ENCODE peak calls at places on chromosomes 6 and 20, in seven cellular contexts. One of them, this sample, is unnamed.

GRCh38 chr20:44910690-44911262 is 916 bp downstream of the PABPC1L start:
- DNase-seq in Panc1: no peak
- DNase-seq in left lung: no peak
- DNase-seq in non-pigmented ciliary epithelial cell: no peak
- DNase-seq in aorta: no peak
- DNase-seq in HFFc6: no peak
- DNase-seq in skeletal muscle cell: no peak
- DNase-seq in this sample: no peak

GRCh38 chr6:49980898-49981297 is 11.5 kb upstream of the DEFB113 start:
- DNase-seq in Panc1: no peak
- DNase-seq in left lung: no peak
- DNase-seq in non-pigmented ciliary epithelial cell: no peak
- DNase-seq in aorta: no peak
- DNase-seq in HFFc6: no peak
- DNase-seq in skeletal muscle cell: peak; percentile 8
- DNase-seq in this sample: no peak

GRCh38 chr6:7561153-7561964 is 19.9 kb downstream of the DSP start:
- DNase-seq in Panc1: no peak
- DNase-seq in left lung: no peak
- DNase-seq in non-pigmented ciliary epithelial cell: no peak
- DNase-seq in aorta: no peak
- DNase-seq in HFFc6: no peak
- DNase-seq in skeletal muscle cell: peak; percentile 69
- DNase-seq in this sample: peak; percentile 49

GRCh38 chr20:25199473-25200265 is 4.2 kb downstream of the ENTPD6 start:
- DNase-seq in Panc1: no peak
- DNase-seq in left lung: no peak
- DNase-seq in non-pigmented ciliary epithelial cell: no peak
- DNase-seq in aorta: no peak
- DNase-seq in HFFc6: no peak
- DNase-seq in skeletal muscle cell: no peak
- DNase-seq in this sample: no peak

GRCh38 chr20:15902493-15902892 is 670.8 kb downstream of the KIF16B start:
- DNase-seq in Panc1: no peak
- DNase-seq in left lung: peak; percentile 29
- DNase-seq in non-pigmented ciliary epithelial cell: no peak
- DNase-seq in aorta: no peak
- DNase-seq in HFFc6: no peak
- DNase-seq in skeletal muscle cell: no peak
- DNase-seq in this sample: no peak

GRCh38 chr6:137223370-137224131 is 4.4 kb upstream of the IFNGR1 start:
- DNase-seq in Panc1: peak; percentile 7
- DNase-seq in left lung: no peak
- DNase-seq in non-pigmented ciliary epithelial cell: no peak
- DNase-seq in aorta: peak; percentile 73
- DNase-seq in HFFc6: no peak
- DNase-seq in skeletal muscle cell: peak; percentile 89
- DNase-seq in this sample: peak; percentile 70

GRCh38 chr6:33914519-33915120 is 110.8 kb upstream of the MLN start:
- DNase-seq in Panc1: no peak
- DNase-seq in left lung: peak; percentile 49
- DNase-seq in non-pigmented ciliary epithelial cell: no peak
- DNase-seq in aorta: no peak
- DNase-seq in HFFc6: no peak
- DNase-seq in skeletal muscle cell: no peak
- DNase-seq in this sample: no peak

GRCh38 chr20:3238616-3239025 is 369 bp downstream of the SLC4A11 start:
- DNase-seq in Panc1: no peak
- DNase-seq in left lung: peak; percentile 85
- DNase-seq in non-pigmented ciliary epithelial cell: no peak
- DNase-seq in aorta: peak; percentile 58
- DNase-seq in HFFc6: peak; percentile 31
- DNase-seq in skeletal muscle cell: no peak
- DNase-seq in this sample: no peak

GRCh38 chr20:7673841-7674240 is 266.4 kb downstream of the HAO1 start:
- DNase-seq in Panc1: no peak
- DNase-seq in left lung: no peak
- DNase-seq in non-pigmented ciliary epithelial cell: no peak
- DNase-seq in aorta: no peak
- DNase-seq in HFFc6: no peak
- DNase-seq in skeletal muscle cell: peak; percentile 78
- DNase-seq in this sample: no peak

GRCh38 chr6:37500294-37500608 is 558 bp upstream of the CCDC167 start:
- DNase-seq in Panc1: no peak
- DNase-seq in left lung: no peak
- DNase-seq in non-pigmented ciliary epithelial cell: no peak
- DNase-seq in aorta: no peak
- DNase-seq in HFFc6: no peak
- DNase-seq in skeletal muscle cell: no peak
- DNase-seq in this sample: no peak

GRCh38 chr6:39927159-39927558 is 7.1 kb downstream of the MOCS1 start:
- DNase-seq in Panc1: no peak
- DNase-seq in left lung: no peak
- DNase-seq in non-pigmented ciliary epithelial cell: no peak
- DNase-seq in aorta: no peak
- DNase-seq in HFFc6: peak; percentile 5
- DNase-seq in skeletal muscle cell: no peak
- DNase-seq in this sample: no peak

GRCh38 chr6:47112311-47112710 is 70.2 kb upstream of the ADGRF1 start:
- DNase-seq in Panc1: no peak
- DNase-seq in left lung: no peak
- DNase-seq in non-pigmented ciliary epithelial cell: no peak
- DNase-seq in aorta: no peak
- DNase-seq in HFFc6: no peak
- DNase-seq in skeletal muscle cell: no peak
- DNase-seq in this sample: no peak

GRCh38 chr6:152166897-152167296 is 359.4 kb downstream of the ESR1 start:
- DNase-seq in Panc1: no peak
- DNase-seq in left lung: no peak
- DNase-seq in non-pigmented ciliary epithelial cell: no peak
- DNase-seq in aorta: no peak
- DNase-seq in HFFc6: no peak
- DNase-seq in skeletal muscle cell: no peak
- DNase-seq in this sample: no peak

GRCh38 chr20:48986899-48987298 is 59.2 kb upstream of the CSE1L start:
- DNase-seq in Panc1: no peak
- DNase-seq in left lung: no peak
- DNase-seq in non-pigmented ciliary epithelial cell: no peak
- DNase-seq in aorta: no peak
- DNase-seq in HFFc6: no peak
- DNase-seq in skeletal muscle cell: no peak
- DNase-seq in this sample: no peak

GRCh38 chr20:49318091-49318429 is 40.2 kb upstream of the ZNFX1 start:
- DNase-seq in Panc1: no peak
- DNase-seq in left lung: no peak
- DNase-seq in non-pigmented ciliary epithelial cell: no peak
- DNase-seq in aorta: no peak
- DNase-seq in HFFc6: no peak
- DNase-seq in skeletal muscle cell: no peak
- DNase-seq in this sample: no peak

GRCh38 chr20:25272223-25273000 is 24.5 kb downstream of the PYGB start:
- DNase-seq in Panc1: no peak
- DNase-seq in left lung: no peak
- DNase-seq in non-pigmented ciliary epithelial cell: no peak
- DNase-seq in aorta: no peak
- DNase-seq in HFFc6: no peak
- DNase-seq in skeletal muscle cell: no peak
- DNase-seq in this sample: peak; percentile 33

GRCh38 chr6:45900808-45901752 is 114.6 kb downstream of the CLIC5 start:
- DNase-seq in Panc1: no peak
- DNase-seq in left lung: no peak
- DNase-seq in non-pigmented ciliary epithelial cell: peak; percentile 24
- DNase-seq in aorta: no peak
- DNase-seq in HFFc6: peak; percentile 14
- DNase-seq in skeletal muscle cell: peak; percentile 59
- DNase-seq in this sample: no peak

GRCh38 chr6:24908555-24908954 is 27.2 kb downstream of the RIPOR2 start:
- DNase-seq in Panc1: no peak
- DNase-seq in left lung: no peak
- DNase-seq in non-pigmented ciliary epithelial cell: no peak
- DNase-seq in aorta: no peak
- DNase-seq in HFFc6: peak; percentile 43
- DNase-seq in skeletal muscle cell: no peak
- DNase-seq in this sample: no peak

GRCh38 chr6:113339173-113339572 is 518.0 kb upstream of the MARCKS start:
- DNase-seq in Panc1: no peak
- DNase-seq in left lung: no peak
- DNase-seq in non-pigmented ciliary epithelial cell: no peak
- DNase-seq in aorta: no peak
- DNase-seq in HFFc6: no peak
- DNase-seq in skeletal muscle cell: no peak
- DNase-seq in this sample: no peak

GRCh38 chr6:170025341-170026271 is 265.3 kb downstream of the DLL1 start:
- DNase-seq in Panc1: no peak
- DNase-seq in left lung: peak; percentile 65
- DNase-seq in non-pigmented ciliary epithelial cell: no peak
- DNase-seq in aorta: peak; percentile 38
- DNase-seq in HFFc6: no peak
- DNase-seq in skeletal muscle cell: no peak
- DNase-seq in this sample: peak; percentile 35

GRCh38 chr6:8435093-8435844 is at the start of gene SLC35B3:
- DNase-seq in Panc1: peak; percentile 48
- DNase-seq in left lung: peak; percentile 99
- DNase-seq in non-pigmented ciliary epithelial cell: peak; percentile 55
- DNase-seq in aorta: peak; percentile 97
- DNase-seq in HFFc6: peak; percentile 89
- DNase-seq in skeletal muscle cell: peak; percentile 73
- DNase-seq in this sample: peak; percentile 94

GRCh38 chr20:8248051-8248450 is 116.0 kb downstream of the PLCB1 start:
- DNase-seq in Panc1: no peak
- DNase-seq in left lung: no peak
- DNase-seq in non-pigmented ciliary epithelial cell: no peak
- DNase-seq in aorta: no peak
- DNase-seq in HFFc6: no peak
- DNase-seq in skeletal muscle cell: no peak
- DNase-seq in this sample: no peak

GRCh38 chr6:121932071-121933009 is 467.1 kb upstream of the HSF2 start:
- DNase-seq in Panc1: peak; percentile 46
- DNase-seq in left lung: no peak
- DNase-seq in non-pigmented ciliary epithelial cell: peak; percentile 79
- DNase-seq in aorta: peak; percentile 65
- DNase-seq in HFFc6: peak; percentile 96
- DNase-seq in skeletal muscle cell: peak; percentile 88
- DNase-seq in this sample: peak; percentile 47

GRCh38 chr6:157096522-157096921 is 226.8 kb downstream of the TMEM242 start:
- DNase-seq in Panc1: no peak
- DNase-seq in left lung: no peak
- DNase-seq in non-pigmented ciliary epithelial cell: no peak
- DNase-seq in aorta: no peak
- DNase-seq in HFFc6: no peak
- DNase-seq in skeletal muscle cell: no peak
- DNase-seq in this sample: no peak

GRCh38 chr6:12232339-12232738 is 57.8 kb upstream of the EDN1 start:
- DNase-seq in Panc1: no peak
- DNase-seq in left lung: no peak
- DNase-seq in non-pigmented ciliary epithelial cell: peak; percentile 55
- DNase-seq in aorta: no peak
- DNase-seq in HFFc6: peak; percentile 32
- DNase-seq in skeletal muscle cell: peak; percentile 29
- DNase-seq in this sample: no peak

GRCh38 chr20:11537032-11537431 is 380.7 kb upstream of the BTBD3 start:
- DNase-seq in Panc1: no peak
- DNase-seq in left lung: no peak
- DNase-seq in non-pigmented ciliary epithelial cell: no peak
- DNase-seq in aorta: no peak
- DNase-seq in HFFc6: no peak
- DNase-seq in skeletal muscle cell: no peak
- DNase-seq in this sample: no peak

GRCh38 chr20:44151621-44152416 is 35.2 kb downstream of the JPH2 start:
- DNase-seq in Panc1: no peak
- DNase-seq in left lung: no peak
- DNase-seq in non-pigmented ciliary epithelial cell: no peak
- DNase-seq in aorta: no peak
- DNase-seq in HFFc6: no peak
- DNase-seq in skeletal muscle cell: no peak
- DNase-seq in this sample: no peak

GRCh38 chr6:42316390-42316970 is 98.8 kb upstream of the MRPS10 start:
- DNase-seq in Panc1: peak; percentile 61
- DNase-seq in left lung: no peak
- DNase-seq in non-pigmented ciliary epithelial cell: peak; percentile 45
- DNase-seq in aorta: peak; percentile 66
- DNase-seq in HFFc6: peak; percentile 56
- DNase-seq in skeletal muscle cell: no peak
- DNase-seq in this sample: no peak

GRCh38 chr6:159174263-159174974 is 5.2 kb downstream of the FNDC1 start:
- DNase-seq in Panc1: peak; percentile 28
- DNase-seq in left lung: peak; percentile 90
- DNase-seq in non-pigmented ciliary epithelial cell: no peak
- DNase-seq in aorta: peak; percentile 82
- DNase-seq in HFFc6: peak; percentile 59
- DNase-seq in skeletal muscle cell: no peak
- DNase-seq in this sample: peak; percentile 74

GRCh38 chr20:11852801-11853200 is 64.9 kb upstream of the BTBD3 start:
- DNase-seq in Panc1: no peak
- DNase-seq in left lung: no peak
- DNase-seq in non-pigmented ciliary epithelial cell: no peak
- DNase-seq in aorta: no peak
- DNase-seq in HFFc6: peak; percentile 11
- DNase-seq in skeletal muscle cell: no peak
- DNase-seq in this sample: no peak

GRCh38 chr6:32529697-32530429 is at the start of gene HLA-DRB5:
- DNase-seq in Panc1: no peak
- DNase-seq in left lung: no peak
- DNase-seq in non-pigmented ciliary epithelial cell: no peak
- DNase-seq in aorta: peak; percentile 65
- DNase-seq in HFFc6: no peak
- DNase-seq in skeletal muscle cell: no peak
- DNase-seq in this sample: peak; percentile 33

GRCh38 chr20:433300-433975 is 25.3 kb downstream of the RBCK1 start:
- DNase-seq in Panc1: no peak
- DNase-seq in left lung: no peak
- DNase-seq in non-pigmented ciliary epithelial cell: no peak
- DNase-seq in aorta: peak; percentile 22
- DNase-seq in HFFc6: no peak
- DNase-seq in skeletal muscle cell: no peak
- DNase-seq in this sample: no peak

GRCh38 chr6:12010635-12011275 is 1.4 kb upstream of the HIVEP1 start:
- DNase-seq in Panc1: peak; percentile 48
- DNase-seq in left lung: peak; percentile 88
- DNase-seq in non-pigmented ciliary epithelial cell: no peak
- DNase-seq in aorta: peak; percentile 82
- DNase-seq in HFFc6: no peak
- DNase-seq in skeletal muscle cell: no peak
- DNase-seq in this sample: peak; percentile 71

GRCh38 chr6:3193102-3193837 is 34.2 kb downstream of the TUBB2B start:
- DNase-seq in Panc1: no peak
- DNase-seq in left lung: no peak
- DNase-seq in non-pigmented ciliary epithelial cell: no peak
- DNase-seq in aorta: no peak
- DNase-seq in HFFc6: no peak
- DNase-seq in skeletal muscle cell: no peak
- DNase-seq in this sample: no peak

GRCh38 chr6:168884646-168885086 is 369.0 kb downstream of the THBS2 start:
- DNase-seq in Panc1: no peak
- DNase-seq in left lung: peak; percentile 90
- DNase-seq in non-pigmented ciliary epithelial cell: no peak
- DNase-seq in aorta: peak; percentile 77
- DNase-seq in HFFc6: no peak
- DNase-seq in skeletal muscle cell: no peak
- DNase-seq in this sample: peak; percentile 76

GRCh38 chr6:2132911-2133310 is 112.5 kb downstream of the GMDS start:
- DNase-seq in Panc1: no peak
- DNase-seq in left lung: no peak
- DNase-seq in non-pigmented ciliary epithelial cell: no peak
- DNase-seq in aorta: no peak
- DNase-seq in HFFc6: no peak
- DNase-seq in skeletal muscle cell: no peak
- DNase-seq in this sample: no peak

GRCh38 chr6:52393780-52394179 is 26.4 kb upstream of the EFHC1 start:
- DNase-seq in Panc1: no peak
- DNase-seq in left lung: no peak
- DNase-seq in non-pigmented ciliary epithelial cell: no peak
- DNase-seq in aorta: no peak
- DNase-seq in HFFc6: no peak
- DNase-seq in skeletal muscle cell: no peak
- DNase-seq in this sample: no peak

GRCh38 chr20:1144401-1145172 is 26.2 kb downstream of the PSMF1 start:
- DNase-seq in Panc1: no peak
- DNase-seq in left lung: no peak
- DNase-seq in non-pigmented ciliary epithelial cell: no peak
- DNase-seq in aorta: no peak
- DNase-seq in HFFc6: no peak
- DNase-seq in skeletal muscle cell: no peak
- DNase-seq in this sample: no peak